ENCODE peak calls at places on chromosomes 11 and 22, in five cellular contexts. P is mucosa of gallbladder; F is kidney; B is H54; E is activated naive CD4-positive, alpha-beta T cell treated with anti-CD3 and anti-CD28 coated beads, Interleukin-2, amount 50 U/mL, for 16 hours. V is an unnamed sample.
A peak's percentile ranks its signal among the peaks of the same experiment; 100 is the strongest.

GRCh38 chr11:115990004-115990447 is 485.8 kb upstream of the CADM1 start:
- DNase-seq in E (no peak), P (no peak), F (no peak), B (peak; percentile 21), V (peak; percentile 74)

GRCh38 chr11:73267921-73268540 is 4.1 kb upstream of the P2RY6 start:
- DNase-seq in F (no peak), E (no peak), P (no peak), B (no peak), V (no peak)

GRCh38 chr11:127199306-127199801 is 198.8 kb upstream of the KIRREL3 start:
- DNase-seq in E (no peak), F (no peak), B (no peak), P (no peak), V (no peak)

GRCh38 chr11:48154162-48154561 is 62.4 kb upstream of the OR4B1 start:
- DNase-seq in B (no peak), F (no peak), E (no peak), P (no peak), V (no peak)

GRCh38 chr11:100072131-100072530 is 615.0 kb upstream of the ARHGAP42 start:
- DNase-seq in P (no peak), B (no peak), F (no peak), E (no peak), V (no peak)

GRCh38 chr11:125070699-125071254 is 7.7 kb downstream of the SLC37A2 start:
- DNase-seq in P (peak; percentile 71), F (peak; percentile 80), E (no peak), B (peak; percentile 62), V (peak; percentile 90)

GRCh38 chr11:106222626-106223025 is 145.2 kb downstream of the AASDHPPT start:
- DNase-seq in P (no peak), F (no peak), B (no peak), E (no peak), V (no peak)

GRCh38 chr22:41481131-41481830 is 12.4 kb downstream of the ACO2 start:
- DNase-seq in B (no peak), E (no peak), F (peak; percentile 68), P (no peak), V (no peak)

GRCh38 chr22:39463931-39464390 is 7.1 kb downstream of the MGAT3 start:
- DNase-seq in B (no peak), P (peak; percentile 74), E (no peak), F (peak; percentile 69), V (peak; percentile 66)

GRCh38 chr11:73757598-73757997 is 3.3 kb downstream of the RAB6A start:
- DNase-seq in B (no peak), P (no peak), E (no peak), F (no peak), V (no peak)

GRCh38 chr11:8389034-8389996 is 125.6 kb upstream of the LMO1 start:
- DNase-seq in E (no peak), B (no peak), F (no peak), P (peak; percentile 29), V (no peak)

GRCh38 chr11:62664405-62665074 is 470 bp downstream of the C11orf98 start:
- DNase-seq in E (peak; percentile 64), P (no peak), B (peak; percentile 42), F (peak; percentile 86), V (no peak)

GRCh38 chr22:30444632-30445437 is 19.3 kb downstream of the MTFP1 start:
- DNase-seq in F (peak; percentile 64), E (peak; percentile 48), P (peak; percentile 46), B (no peak), V (no peak)

GRCh38 chr11:134944986-134945385 is 532.9 kb upstream of the B3GAT1 start:
- DNase-seq in P (no peak), E (no peak), F (no peak), B (no peak), V (no peak)

GRCh38 chr11:72662036-72662435 is 12.2 kb downstream of the PDE2A start:
- DNase-seq in P (no peak), E (no peak), B (no peak), F (no peak), V (no peak)

GRCh38 chr11:76250520-76251222 is 44.4 kb upstream of the WNT11 start:
- DNase-seq in P (no peak), E (no peak), B (no peak), F (no peak), V (no peak)

GRCh38 chr11:128716661-128717210 is 22.9 kb downstream of the FLI1 start:
- DNase-seq in P (no peak), F (no peak), E (no peak), B (no peak), V (peak; percentile 82)

GRCh38 chr11:66970371-66970807 is 4.7 kb upstream of the C11orf86 start:
- DNase-seq in P (no peak), E (no peak), B (no peak), F (no peak), V (no peak)

GRCh38 chr22:37556750-37557149 is 3.5 kb upstream of the CDC42EP1 start:
- DNase-seq in E (no peak), P (no peak), B (no peak), F (no peak), V (no peak)

GRCh38 chr22:34975721-34976120 is 90.2 kb upstream of the ISX start:
- DNase-seq in B (no peak), E (no peak), P (no peak), F (no peak), V (no peak)

GRCh38 chr11:78202733-78203167 is 14.0 kb downstream of the USP35 start:
- DNase-seq in E (peak; percentile 21), P (no peak), B (no peak), F (no peak), V (peak; percentile 14)

GRCh38 chr22:35726398-35726797 is 8.7 kb downstream of the APOL5 start:
- DNase-seq in P (no peak), E (no peak), B (no peak), F (no peak), V (no peak)

GRCh38 chr11:6926208-6927029 is at the start of gene ZNF215:
- DNase-seq in B (peak; percentile 63), E (peak; percentile 12), F (peak; percentile 87), P (peak; percentile 42), V (peak; percentile 86)

GRCh38 chr11:100177651-100178050 is 509.4 kb upstream of the ARHGAP42 start:
- DNase-seq in P (no peak), B (no peak), F (no peak), E (no peak), V (no peak)

GRCh38 chr22:49016909-49017768 is 810.5 kb downstream of the BRD1 start:
- DNase-seq in F (peak; percentile 22), P (peak; percentile 5), E (no peak), B (no peak), V (peak; percentile 19)

GRCh38 chr22:49623176-49623575 is 204.5 kb downstream of the BRD1 start:
- DNase-seq in P (no peak), E (no peak), B (no peak), F (peak; percentile 57), V (peak; percentile 67)

GRCh38 chr11:126059238-126059761 is 3.4 kb downstream of the CDON start:
- DNase-seq in B (no peak), F (no peak), P (no peak), E (no peak), V (no peak)

GRCh38 chr22:30637701-30638114 is 2.1 kb downstream of the SLC35E4 start:
- DNase-seq in F (no peak), E (no peak), B (no peak), P (no peak), V (no peak)

V was measured in spleen.